ENCODE peak calls at places on chromosomes 7 and 10, in six cellular contexts. One of them, this sample, is unnamed.

GRCh38 chr7:23698822-23699221 is 11.2 kb upstream of the STK31 start:
- DNase-seq in BE2C: no peak
- DNase-seq in PC-3: no peak
- DNase-seq in gastrocnemius medialis: no peak
- DNase-seq in psoas muscle: no peak
- DNase-seq in astrocyte of the spinal cord: no peak
- DNase-seq in this sample: no peak

GRCh38 chr7:102891693-102892261 is 21.0 kb upstream of the LRRC17 start:
- DNase-seq in gastrocnemius medialis: peak; percentile 27
- DNase-seq in psoas muscle: peak; percentile 30
- DNase-seq in BE2C: no peak
- DNase-seq in PC-3: peak; percentile 90
- DNase-seq in astrocyte of the spinal cord: peak; percentile 94
- DNase-seq in this sample: peak; percentile 86

GRCh38 chr10:124511205-124512039 is 49.8 kb downstream of the LHPP start:
- DNase-seq in psoas muscle: no peak
- DNase-seq in astrocyte of the spinal cord: no peak
- DNase-seq in BE2C: no peak
- DNase-seq in PC-3: no peak
- DNase-seq in gastrocnemius medialis: no peak
- DNase-seq in this sample: no peak

GRCh38 chr7:66669088-66669487 is 40.4 kb downstream of the KCTD7 start:
- DNase-seq in PC-3: no peak
- DNase-seq in gastrocnemius medialis: no peak
- DNase-seq in astrocyte of the spinal cord: no peak
- DNase-seq in psoas muscle: no peak
- DNase-seq in BE2C: no peak
- DNase-seq in this sample: no peak

GRCh38 chr10:63711866-63712716 is 190.9 kb downstream of the REEP3 start:
- DNase-seq in PC-3: peak; percentile 100
- DNase-seq in astrocyte of the spinal cord: peak; percentile 98
- DNase-seq in gastrocnemius medialis: peak; percentile 97
- DNase-seq in psoas muscle: peak; percentile 90
- DNase-seq in BE2C: peak; percentile 97
- DNase-seq in this sample: peak; percentile 89

GRCh38 chr7:33705333-33705833 is 200.0 kb upstream of the BMPER start:
- DNase-seq in gastrocnemius medialis: no peak
- DNase-seq in PC-3: no peak
- DNase-seq in astrocyte of the spinal cord: no peak
- DNase-seq in psoas muscle: no peak
- DNase-seq in BE2C: no peak
- DNase-seq in this sample: no peak

GRCh38 chr10:88616250-88616977 is 29.9 kb downstream of the LIPJ start:
- DNase-seq in astrocyte of the spinal cord: no peak
- DNase-seq in BE2C: peak; percentile 62
- DNase-seq in gastrocnemius medialis: peak; percentile 13
- DNase-seq in PC-3: no peak
- DNase-seq in psoas muscle: peak; percentile 10
- DNase-seq in this sample: peak; percentile 17

GRCh38 chr10:89235073-89235798 is 16.3 kb downstream of the LIPA start:
- DNase-seq in BE2C: no peak
- DNase-seq in PC-3: no peak
- DNase-seq in astrocyte of the spinal cord: no peak
- DNase-seq in psoas muscle: peak; percentile 69
- DNase-seq in gastrocnemius medialis: peak; percentile 74
- DNase-seq in this sample: no peak

GRCh38 chr10:46999217-46999616 is 88.0 kb downstream of the PTPN20 start:
- DNase-seq in astrocyte of the spinal cord: no peak
- DNase-seq in PC-3: no peak
- DNase-seq in BE2C: no peak
- DNase-seq in psoas muscle: no peak
- DNase-seq in gastrocnemius medialis: no peak
- DNase-seq in this sample: no peak

GRCh38 chr10:42959833-42960232 is 117.0 kb upstream of the RET start:
- DNase-seq in BE2C: no peak
- DNase-seq in gastrocnemius medialis: no peak
- DNase-seq in psoas muscle: no peak
- DNase-seq in PC-3: no peak
- DNase-seq in astrocyte of the spinal cord: no peak
- DNase-seq in this sample: no peak

GRCh38 chr7:122691569-122692235 is 7.2 kb downstream of the RNF133 start:
- DNase-seq in BE2C: no peak
- DNase-seq in PC-3: no peak
- DNase-seq in psoas muscle: no peak
- DNase-seq in astrocyte of the spinal cord: no peak
- DNase-seq in gastrocnemius medialis: no peak
- DNase-seq in this sample: no peak

GRCh38 chr10:103727991-103728689 is 127.2 kb downstream of the SH3PXD2A start:
- DNase-seq in gastrocnemius medialis: no peak
- DNase-seq in BE2C: no peak
- DNase-seq in PC-3: no peak
- DNase-seq in psoas muscle: no peak
- DNase-seq in astrocyte of the spinal cord: no peak
- DNase-seq in this sample: no peak

GRCh38 chr7:1297476-1297972 is 64.9 kb downstream of the UNCX start:
- DNase-seq in psoas muscle: no peak
- DNase-seq in astrocyte of the spinal cord: no peak
- DNase-seq in gastrocnemius medialis: no peak
- DNase-seq in PC-3: no peak
- DNase-seq in BE2C: no peak
- DNase-seq in this sample: no peak

GRCh38 chr10:31759124-31759798 is 169.4 kb downstream of the ARHGAP12 start:
- DNase-seq in BE2C: peak; percentile 22
- DNase-seq in gastrocnemius medialis: peak; percentile 64
- DNase-seq in astrocyte of the spinal cord: peak; percentile 47
- DNase-seq in psoas muscle: peak; percentile 60
- DNase-seq in PC-3: no peak
- DNase-seq in this sample: peak; percentile 55

GRCh38 chr10:5376450-5376849 is 11.7 kb downstream of the UCN3 start:
- DNase-seq in gastrocnemius medialis: no peak
- DNase-seq in PC-3: no peak
- DNase-seq in astrocyte of the spinal cord: no peak
- DNase-seq in psoas muscle: no peak
- DNase-seq in BE2C: no peak
- DNase-seq in this sample: peak; percentile 13

GRCh38 chr7:135905858-135906257 is 71.3 kb downstream of the MTPN start:
- DNase-seq in astrocyte of the spinal cord: no peak
- DNase-seq in gastrocnemius medialis: no peak
- DNase-seq in BE2C: no peak
- DNase-seq in psoas muscle: no peak
- DNase-seq in PC-3: no peak
- DNase-seq in this sample: no peak

GRCh38 chr7:5491251-5492044 is 67.8 kb upstream of the TNRC18 start:
- DNase-seq in BE2C: peak; percentile 84
- DNase-seq in astrocyte of the spinal cord: no peak
- DNase-seq in gastrocnemius medialis: no peak
- DNase-seq in psoas muscle: no peak
- DNase-seq in PC-3: no peak
- DNase-seq in this sample: no peak

GRCh38 chr7:114874170-114874569 is 47.7 kb upstream of the MDFIC start:
- DNase-seq in astrocyte of the spinal cord: no peak
- DNase-seq in psoas muscle: no peak
- DNase-seq in BE2C: no peak
- DNase-seq in gastrocnemius medialis: no peak
- DNase-seq in PC-3: no peak
- DNase-seq in this sample: no peak

GRCh38 chr7:141674702-141675101 is 27.3 kb downstream of the DENND11 start:
- DNase-seq in psoas muscle: no peak
- DNase-seq in PC-3: no peak
- DNase-seq in BE2C: no peak
- DNase-seq in gastrocnemius medialis: no peak
- DNase-seq in astrocyte of the spinal cord: peak; percentile 6
- DNase-seq in this sample: no peak

GRCh38 chr10:50561816-50562215 is 61.9 kb downstream of the SGMS1 start:
- DNase-seq in BE2C: no peak
- DNase-seq in gastrocnemius medialis: no peak
- DNase-seq in psoas muscle: no peak
- DNase-seq in astrocyte of the spinal cord: no peak
- DNase-seq in PC-3: peak; percentile 87
- DNase-seq in this sample: peak; percentile 34
- H3K4me3 ChIP-seq in BE2C: no peak overlapping the region
- H3K4me3 ChIP-seq in gastrocnemius medialis: no peak overlapping the region
- H3K4me3 ChIP-seq in psoas muscle: no peak overlapping the region
- H3K4me3 ChIP-seq in astrocyte of the spinal cord: no peak overlapping the region
- H3K4me3 ChIP-seq in PC-3: no peak overlapping the region
- H3K4me3 ChIP-seq in this sample: no peak overlapping the region

GRCh38 chr7:138458576-138459234 is 1.4 kb upstream of the TRIM24 start:
- DNase-seq in astrocyte of the spinal cord: no peak
- DNase-seq in PC-3: no peak
- DNase-seq in BE2C: no peak
- DNase-seq in gastrocnemius medialis: no peak
- DNase-seq in psoas muscle: no peak
- DNase-seq in this sample: no peak

GRCh38 chr7:138460176-138460648 is at the start of gene TRIM24:
- DNase-seq in PC-3: no peak
- DNase-seq in gastrocnemius medialis: peak; percentile 96
- DNase-seq in astrocyte of the spinal cord: no peak
- DNase-seq in BE2C: peak; percentile 98
- DNase-seq in psoas muscle: peak; percentile 97
- DNase-seq in this sample: no peak

GRCh38 chr7:138459300-138460175 is 521 bp upstream of the TRIM24 start:
- DNase-seq in PC-3: peak; percentile 94
- DNase-seq in gastrocnemius medialis: no peak
- DNase-seq in astrocyte of the spinal cord: peak; percentile 99
- DNase-seq in BE2C: peak; percentile 98
- DNase-seq in psoas muscle: no peak
- DNase-seq in this sample: peak; percentile 99

GRCh38 chr7:138465046-138465445 is 5.0 kb downstream of the TRIM24 start:
- DNase-seq in BE2C: no peak
- DNase-seq in astrocyte of the spinal cord: peak; percentile 24
- DNase-seq in PC-3: no peak
- DNase-seq in gastrocnemius medialis: no peak
- DNase-seq in psoas muscle: no peak
- DNase-seq in this sample: no peak

DNA sequence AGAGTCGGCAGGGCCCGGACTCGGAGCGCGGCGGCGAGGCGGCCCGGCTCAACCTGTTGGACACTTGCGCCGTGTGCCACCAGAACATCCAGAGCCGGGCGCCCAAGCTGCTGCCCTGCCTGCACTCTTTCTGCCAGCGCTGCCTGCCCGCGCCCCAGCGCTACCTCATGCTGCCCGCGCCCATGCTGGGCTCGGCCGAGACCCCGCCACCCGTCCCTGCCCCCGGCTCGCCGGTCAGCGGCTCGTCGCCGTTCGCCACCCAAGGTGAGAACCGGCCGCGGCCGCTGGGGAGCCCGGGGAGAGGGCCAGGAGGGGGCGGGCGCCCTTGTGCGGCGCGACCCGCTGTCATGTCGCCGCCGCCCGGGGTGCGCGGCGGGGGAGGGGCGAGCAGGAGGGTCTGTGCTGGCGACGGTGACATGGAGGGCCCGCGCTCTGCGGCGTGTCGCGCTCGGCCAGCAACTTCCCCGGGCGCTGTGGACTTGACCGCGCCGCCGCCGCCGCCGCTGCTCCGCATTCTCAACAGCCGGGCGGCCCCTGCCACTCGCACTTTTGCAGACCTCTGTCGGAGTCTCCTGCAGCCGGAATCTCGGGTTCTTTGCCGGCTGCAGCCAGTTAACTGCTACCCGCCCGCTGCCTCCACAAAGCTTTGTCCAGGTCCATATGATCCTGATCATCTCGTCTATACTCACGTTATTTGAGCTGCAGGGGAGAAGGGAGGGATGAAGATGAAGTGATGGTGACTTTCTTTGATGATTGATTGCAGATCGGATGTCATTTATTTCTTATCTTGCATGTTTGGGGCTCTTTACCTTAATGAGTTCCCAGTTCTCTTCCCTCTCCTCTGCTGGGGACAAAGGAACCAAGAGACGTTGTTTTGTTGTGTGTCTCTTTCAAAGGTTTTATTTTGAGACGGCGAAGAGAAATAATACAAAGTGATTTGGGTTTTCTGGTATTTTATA is 869 bp downstream of the TRIM24 start:
- DNase-seq in gastrocnemius medialis: peak; percentile 32
- DNase-seq in astrocyte of the spinal cord: peak; percentile 50
- DNase-seq in PC-3: peak; percentile 43
- DNase-seq in psoas muscle: peak; percentile 58
- DNase-seq in BE2C: peak; percentile 88
- DNase-seq in this sample: peak; percentile 59
- TF ChIP-seq CTCF in gastrocnemius medialis: no peak
- TF ChIP-seq CTCF in astrocyte of the spinal cord: no peak
- TF ChIP-seq CTCF in PC-3: no peak
- TF ChIP-seq CTCF in psoas muscle: no peak
- TF ChIP-seq CTCF in BE2C: no peak
- TF ChIP-seq CTCF in this sample: no peak

GRCh38 chr7:37927739-37928444 is 7.5 kb downstream of the EPDR1 start:
- DNase-seq in PC-3: no peak
- DNase-seq in psoas muscle: no peak
- DNase-seq in BE2C: no peak
- DNase-seq in astrocyte of the spinal cord: no peak
- DNase-seq in gastrocnemius medialis: no peak
- DNase-seq in this sample: peak; percentile 47
- H3K4me3 ChIP-seq in PC-3: no peak overlapping the region
- H3K4me3 ChIP-seq in psoas muscle: no peak overlapping the region
- H3K4me3 ChIP-seq in BE2C: no peak overlapping the region
- H3K4me3 ChIP-seq in astrocyte of the spinal cord: no peak overlapping the region
- H3K4me3 ChIP-seq in gastrocnemius medialis: no peak overlapping the region
- H3K4me3 ChIP-seq in this sample: no peak overlapping the region

DNA sequence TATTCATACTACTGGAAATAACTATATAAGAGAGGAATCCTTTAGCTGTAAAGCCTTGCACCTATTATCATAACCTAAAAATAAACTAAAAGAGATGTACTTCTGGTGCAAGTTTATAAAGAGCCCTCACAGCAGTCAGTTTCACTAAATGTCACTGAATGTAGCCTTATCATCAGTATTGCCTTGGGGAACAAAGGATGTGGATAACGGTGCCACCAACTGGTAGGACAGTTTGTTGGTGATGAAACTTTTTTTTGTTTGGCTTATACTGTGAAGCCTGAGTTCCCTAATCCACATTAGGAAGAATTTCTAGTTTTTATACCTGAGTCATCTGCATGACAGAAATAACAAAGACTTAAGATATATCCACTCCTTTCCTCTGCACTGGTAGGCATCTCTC is 117.9 kb upstream of the COL1A2 start:
- DNase-seq in PC-3: peak; percentile 59
- DNase-seq in BE2C: no peak
- DNase-seq in gastrocnemius medialis: no peak
- DNase-seq in psoas muscle: no peak
- DNase-seq in astrocyte of the spinal cord: peak; percentile 46
- DNase-seq in this sample: peak; percentile 75
- TF ChIP-seq CTCF in PC-3: peak; percentile 67
- TF ChIP-seq CTCF in BE2C: peak; percentile 49
- TF ChIP-seq CTCF in gastrocnemius medialis: no peak
- TF ChIP-seq CTCF in psoas muscle: no peak
- TF ChIP-seq CTCF in astrocyte of the spinal cord: peak; percentile 47
- TF ChIP-seq CTCF in this sample: peak; percentile 50

This sample was measured in choroid plexus epithelial cell.